ENCODE peak calls at places on chromosome 14, in four cellular contexts. X, R, F and L are unnamed samples.

GRCh38 chr14:102258136-102258535 is 46.8 kb downstream of the MOK start:
- DNase-seq in X (no peak), F (no peak), R (no peak), L (no peak)

GRCh38 chr14:34128665-34129064 is 177.8 kb upstream of the EGLN3 start:
- DNase-seq in F (no peak), X (no peak), R (no peak), L (no peak)

GRCh38 chr14:30283822-30284446 is 275.0 kb upstream of the G2E3 start:
- DNase-seq in X (peak; percentile 17), F (peak; percentile 34), R (no peak), L (peak; percentile 7)

GRCh38 chr14:29773990-29774389 is 153.7 kb downstream of the PRKD1 start:
- DNase-seq in F (no peak), X (no peak), R (no peak), L (no peak)

GRCh38 chr14:104819361-104819771 is 18.5 kb downstream of the ZBTB42 start:
- DNase-seq in X (no peak), R (no peak), F (no peak), L (no peak)

GRCh38 chr14:95741051-95741490 is 27.1 kb upstream of the TCL1A start:
- DNase-seq in X (no peak), F (no peak), R (no peak), L (no peak)

GRCh38 chr14:57391609-57392195 is 1.3 kb downstream of the NAA30 start:
- DNase-seq in R (no peak), X (no peak), F (no peak), L (peak; percentile 21)

GRCh38 chr14:52706286-52706685 is 714 bp upstream of the PSMC6 start:
- DNase-seq in R (no peak), F (no peak), X (peak; percentile 31), L (peak; percentile 44)

GRCh38 chr14:56131004-56131864 is 13.0 kb downstream of the PELI2 start:
- DNase-seq in X (no peak), F (no peak), R (no peak), L (no peak)

GRCh38 chr14:72513994-72514659 is 379.8 kb downstream of the DPF3 start:
- DNase-seq in R (no peak), F (no peak), X (peak; percentile 27), L (peak; percentile 50)

GRCh38 chr14:96423446-96424103 is 31.6 kb downstream of the AK7 start:
- DNase-seq in X (no peak), R (no peak), F (no peak), L (no peak)

GRCh38 chr14:99447739-99448138 is 32.9 kb downstream of the SETD3 start:
- DNase-seq in F (no peak), R (no peak), X (no peak), L (no peak)

GRCh38 chr14:50064993-50065392 is 51.4 kb downstream of the VCPKMT start:
- DNase-seq in X (no peak), F (no peak), R (peak; percentile 98), L (no peak)

GRCh38 chr14:68081489-68081888 is 261.9 kb downstream of the RAD51B start:
- DNase-seq in R (no peak), F (no peak), X (no peak), L (no peak)

GRCh38 chr14:83483063-83483462 is 1949.4 kb upstream of the SEL1L start:
- DNase-seq in R (no peak), X (no peak), F (no peak), L (no peak)

GRCh38 chr14:104001003-104001402 is 58.7 kb upstream of the RD3L start:
- DNase-seq in R (no peak), X (peak; percentile 12), F (no peak), L (peak; percentile 47)

GRCh38 chr14:84825481-84825880 is 704.5 kb upstream of the FLRT2 start:
- DNase-seq in F (no peak), R (no peak), X (no peak), L (no peak)

GRCh38 chr14:85188836-85189235 is 341.1 kb upstream of the FLRT2 start:
- DNase-seq in F (no peak), R (no peak), X (no peak), L (no peak)

GRCh38 chr14:86915416-86915815 is 1077.6 kb downstream of the GALC start:
- DNase-seq in F (no peak), X (no peak), R (no peak), L (no peak)

GRCh38 chr14:51774209-51774608 is 86.2 kb upstream of the GNG2 start:
- DNase-seq in R (no peak), X (no peak), F (no peak), L (no peak)

GRCh38 chr14:25041898-25042297 is 8.0 kb downstream of the STXBP6 start:
- DNase-seq in F (no peak), X (no peak), R (no peak), L (no peak)

GRCh38 chr14:99564256-99564902 is 39.6 kb downstream of the CCDC85C start:
- DNase-seq in F (no peak), X (no peak), R (no peak), L (peak; percentile 81)

GRCh38 chr14:71497645-71498086 is 434.6 kb upstream of the RGS6 start:
- DNase-seq in R (peak; percentile 98), X (no peak), F (no peak), L (no peak)

GRCh38 chr14:106308839-106309389 is 782.5 kb downstream of the TMEM121 start:
- DNase-seq in R (peak; percentile 83), X (peak; percentile 59), F (no peak), L (peak; percentile 47)

GRCh38 chr14:81220488-81220766 is 332 bp downstream of the GTF2A1 start:
- DNase-seq in X (no peak), R (no peak), F (no peak), L (no peak)

GRCh38 chr14:28770574-28770973 is 4.0 kb downstream of the FOXG1 start:
- DNase-seq in F (no peak), X (no peak), R (no peak), L (no peak)

DNA sequence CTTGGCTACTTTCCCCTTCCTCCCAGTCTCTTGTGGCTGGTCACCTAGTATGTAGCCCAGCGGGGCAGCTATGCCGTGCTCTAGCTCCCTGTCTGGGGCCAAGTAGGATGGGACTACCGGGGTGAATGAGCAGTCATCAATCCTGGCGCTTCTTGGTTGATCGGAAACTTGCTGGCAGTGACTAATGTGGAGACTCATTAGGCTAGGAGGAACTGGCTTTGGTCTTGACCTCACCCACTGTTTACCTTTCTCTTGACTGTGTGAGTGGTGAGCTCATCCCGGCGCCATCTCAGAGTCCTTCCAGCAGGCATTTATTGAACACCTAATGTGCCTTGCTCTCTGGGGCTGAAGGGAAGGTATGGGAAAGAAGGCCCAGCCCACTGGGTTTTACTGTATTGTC is 16.0 kb downstream of the PLEKHG3 start:
- DNase-seq in F (no peak), R (no peak), X (no peak), L (no peak)
- TF ChIP-seq EP300 in F (no peak), R (no peak), X (no peak), L (no peak)

GRCh38 chr14:63435204-63435603 is 108.0 kb downstream of the PPP2R5E start:
- DNase-seq in F (no peak), R (no peak), X (no peak), L (no peak)
- TF ChIP-seq NRF1 in F (no peak), R (no peak), X (no peak), L (no peak)

GRCh38 chr14:66105819-66106218 is 380.4 kb upstream of the CCDC196 start:
- DNase-seq in F (no peak), R (no peak), X (no peak), L (no peak)
- TF ChIP-seq GABPA in F (no peak), R (no peak), X (no peak), L (no peak)

GRCh38 chr14:79043194-79043889 is 873.2 kb downstream of the NRXN3 start:
- DNase-seq in F (no peak), X (no peak), R (no peak), L (no peak)

GRCh38 chr14:79040742-79041249 is 870.6 kb downstream of the NRXN3 start:
- DNase-seq in F (no peak), R (no peak), X (no peak), L (no peak)

GRCh38 chr14:79044894-79045624 is 874.9 kb downstream of the NRXN3 start:
- DNase-seq in F (peak; percentile 44), X (no peak), R (no peak), L (no peak)
- TF ChIP-seq EP300 in F (no peak), X (no peak), R (no peak), L (no peak)

GRCh38 chr14:75295061-75295461 is 16.4 kb downstream of the FOS start:
- DNase-seq in R (no peak), F (no peak), X (peak; percentile 59), L (peak; percentile 51)
- TF ChIP-seq NRF1 in R (no peak), F (no peak), X (no peak), L (no peak)

GRCh38 chr14:46973295-46973694 is 321.7 kb upstream of the RPL10L start:
- DNase-seq in F (no peak), R (no peak), X (no peak), L (no peak)
- TF ChIP-seq GABPA in F (no peak), R (no peak), X (no peak), L (no peak)

GRCh38 chr14:21557084-21557901 is 22.6 kb downstream of the OR10G3 start:
- DNase-seq in X (peak; percentile 50), F (peak; percentile 97), R (peak; percentile 61), L (peak; percentile 65)
- TF ChIP-seq EP300 in X (no peak), F (peak; percentile 69), R (no peak), L (no peak)